ENCODE peak calls at places on chromosomes 16 and 17, in eight cellular contexts. D is K562, B is GM23338, Z is GM12878, S is HepG2, U is HCT116, P is endothelial cell of umbilical vein, W is H1. T is an unnamed sample.

GRCh38 chr17:62064791-62065563 is at the start of gene MED13:
- DNase-seq in D (peak; percentile 63), B (peak; percentile 64), Z (no peak), S (peak; percentile 32), U (no peak), P (peak; percentile 60), W (peak; percentile 65), T (no peak)

GRCh38 chr16:57763290-57764005 is 27.9 kb downstream of the KATNB1 start:
- DNase-seq in D (no peak), B (no peak), Z (no peak), S (no peak), U (no peak), P (no peak), W (no peak), T (no peak)

GRCh38 chr17:64685705-64686104 is 23.6 kb upstream of the SMURF2 start:
- DNase-seq in D (no peak), B (no peak), Z (no peak), S (no peak), U (no peak), P (no peak), W (no peak), T (no peak)

GRCh38 chr16:48965391-48965790 is 316.2 kb downstream of the CBLN1 start:
- DNase-seq in D (no peak), B (no peak), Z (no peak), S (no peak), U (no peak), P (no peak), W (no peak), T (no peak)

GRCh38 chr17:260031-260791 is 78.8 kb upstream of the DOC2B start:
- DNase-seq in D (no peak), B (peak; percentile 40), Z (no peak), S (no peak), U (no peak), P (no peak), W (peak; percentile 64), T (no peak)

GRCh38 chr16:83975646-83976260 is 7.7 kb downstream of the NECAB2 start:
- DNase-seq in D (no peak), B (no peak), Z (no peak), S (no peak), U (no peak), P (no peak), W (no peak), T (no peak)

GRCh38 chr16:87607871-87608270 is 5.6 kb downstream of the JPH3 start:
- DNase-seq in D (no peak), B (no peak), Z (no peak), S (no peak), U (no peak), P (no peak), W (no peak), T (no peak)

GRCh38 chr16:67897231-67897630 is 4.2 kb downstream of the PSKH1 start:
- DNase-seq in D (no peak), B (no peak), Z (no peak), S (no peak), U (no peak), P (peak; percentile 95), W (no peak), T (no peak)

GRCh38 chr16:620700-621525 is 9.9 kb upstream of the WFIKKN1 start:
- DNase-seq in D (no peak), B (no peak), Z (no peak), S (no peak), U (no peak), P (no peak), W (no peak), T (no peak)

GRCh38 chr16:50266337-50267091 is at the start of gene ADCY7:
- DNase-seq in D (peak; percentile 91), B (peak; percentile 57), Z (no peak), S (no peak), U (peak; percentile 26), P (peak; percentile 38), W (no peak), T (no peak)

GRCh38 chr16:82741073-82741615 is 114.4 kb downstream of the CDH13 start:
- DNase-seq in D (no peak), B (no peak), Z (no peak), S (no peak), U (no peak), P (no peak), W (no peak), T (no peak)

GRCh38 chr16:65667013-65667578 is 545.2 kb upstream of the CDH11 start:
- DNase-seq in D (peak; percentile 41), B (peak; percentile 30), Z (no peak), S (peak; percentile 9), U (no peak), P (no peak), W (no peak), T (no peak)

GRCh38 chr17:38557836-38558750 is 47.7 kb downstream of the SRCIN1 start:
- DNase-seq in D (peak; percentile 94), B (peak; percentile 98), Z (peak; percentile 50), S (peak; percentile 89), U (peak; percentile 92), P (peak; percentile 89), W (peak; percentile 97), T (no peak)
- TF ChIP-seq POLR2AphosphoS5 in D (no peak), B (peak; percentile 48), Z (no peak), S (no peak), U (peak; percentile 54), P (no peak), W (no peak), T (peak; percentile 38)

GRCh38 chr17:77691216-77692085 is 267.1 kb upstream of the TNRC6C start:
- DNase-seq in D (no peak), B (no peak), Z (no peak), S (no peak), U (no peak), P (no peak), W (no peak), T (no peak)

GRCh38 chr17:77687921-77688320 is 270.6 kb upstream of the TNRC6C start:
- DNase-seq in D (no peak), B (no peak), Z (no peak), S (no peak), U (no peak), P (no peak), W (no peak), T (no peak)

GRCh38 chr17:77688369-77688768 is 270.1 kb upstream of the TNRC6C start:
- DNase-seq in D (no peak), B (no peak), Z (no peak), S (no peak), U (no peak), P (no peak), W (no peak), T (no peak)

GRCh38 chr17:77692571-77693161 is 265.8 kb upstream of the TNRC6C start:
- DNase-seq in D (no peak), B (no peak), Z (no peak), S (no peak), U (no peak), P (no peak), W (no peak), T (no peak)

GRCh38 chr17:77690271-77691161 is 268.0 kb upstream of the TNRC6C start:
- DNase-seq in D (no peak), B (no peak), Z (no peak), S (no peak), U (no peak), P (no peak), W (no peak), T (no peak)
- H3K4me3 ChIP-seq in D (no peak overlapping the region), B (no peak overlapping the region), Z (no peak overlapping the region), S (no peak overlapping the region), U (no peak overlapping the region), P (no peak overlapping the region), W (no peak overlapping the region), T (peak overlapping the region; percentile 67)

DNA sequence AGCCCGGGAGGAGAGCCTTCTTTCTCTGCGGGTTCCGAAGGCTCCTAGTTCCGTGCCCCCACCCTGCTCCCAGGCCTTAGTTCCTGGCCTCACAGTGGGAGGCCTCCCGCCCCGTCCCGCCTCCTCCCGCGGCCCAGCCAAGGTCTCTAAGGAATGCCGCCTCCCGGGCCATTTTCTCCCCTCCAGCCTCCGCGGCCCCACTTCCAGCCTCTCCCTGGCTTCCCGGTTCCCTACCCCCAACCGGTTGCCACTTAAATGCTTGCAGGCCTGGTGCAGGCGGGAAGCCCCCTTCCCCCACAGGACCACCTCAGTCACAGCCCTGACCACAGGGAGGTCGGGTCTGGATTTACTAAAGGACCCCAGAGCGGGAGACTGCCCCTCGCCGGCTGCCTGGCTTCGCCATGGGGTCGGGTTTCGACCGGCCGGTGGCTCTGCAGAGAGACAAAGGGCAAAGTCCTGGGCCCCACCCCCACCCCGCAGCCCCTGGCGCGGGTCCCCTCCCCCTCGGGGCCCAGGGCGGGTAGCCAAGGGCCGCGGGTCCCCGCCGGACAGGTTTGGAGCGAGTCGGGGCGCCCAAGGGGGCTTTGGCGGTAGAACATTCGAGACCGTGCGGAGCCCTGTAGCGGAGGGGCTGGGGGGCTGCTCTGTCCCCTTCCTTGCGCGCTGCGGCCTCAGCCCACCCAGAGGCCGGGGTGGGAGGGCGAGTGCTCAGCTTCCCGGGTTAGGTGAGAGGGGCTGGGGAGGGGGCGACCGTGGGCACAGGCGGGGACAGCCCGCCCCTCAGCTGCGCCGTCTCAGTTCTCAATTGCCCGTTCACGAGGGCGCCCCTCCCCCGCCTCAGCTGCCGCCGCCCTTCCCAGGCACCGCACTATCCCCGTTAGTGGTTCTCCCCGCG is 16.4 kb downstream of the IGF2BP1 start:
- DNase-seq in D (no peak), B (peak; percentile 93), Z (no peak), S (no peak), U (no peak), P (no peak), W (peak; percentile 90), T (no peak)
- TF ChIP-seq EZH2 in D (no peak), B (no peak), Z (no peak), S (no peak), U (no peak), P (no peak), W (no peak), T (no peak)

GRCh38 chr16:79329967-79330366 is 270.6 kb downstream of the MAF start:
- DNase-seq in D (no peak), B (no peak), Z (no peak), S (no peak), U (no peak), P (no peak), W (no peak), T (no peak)
- TF ChIP-seq POLR2AphosphoS5 in D (no peak), B (no peak), Z (no peak), S (no peak), U (no peak), P (no peak), W (no peak), T (no peak)

DNA sequence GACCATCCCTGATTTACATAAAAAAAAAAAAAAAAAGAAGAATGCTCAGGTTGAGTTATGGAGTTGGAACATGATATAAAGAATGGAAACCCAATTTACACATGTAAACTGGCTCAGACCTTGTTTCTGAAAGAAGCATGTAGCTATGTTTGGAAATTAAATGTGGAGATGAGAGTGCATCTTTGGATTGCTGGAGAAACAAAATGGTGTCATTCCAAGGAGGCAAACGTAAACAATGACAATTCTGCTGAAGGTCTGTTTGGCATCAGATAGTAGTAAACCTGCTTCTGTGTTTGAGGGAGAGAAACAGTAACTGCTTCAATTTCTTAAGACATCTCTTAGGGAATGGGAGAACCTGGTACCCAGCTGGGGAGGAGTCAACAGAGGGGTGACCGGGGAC is 23.6 kb downstream of the GPRC5B start:
- DNase-seq in D (no peak), B (peak; percentile 41), Z (no peak), S (no peak), U (no peak), P (no peak), W (no peak), T (no peak)
- H3K4me3 ChIP-seq in D (no peak overlapping the region), B (peak overlapping the region; percentile 34), Z (no peak overlapping the region), S (no peak overlapping the region), U (no peak overlapping the region), P (no peak overlapping the region), W (peak overlapping the region; percentile 30), T (no peak overlapping the region)